ENCODE peak calls at places on chromosomes 11 and 22, in six cellular contexts. D, F, I, G, S and B are unnamed samples.
A peak's percentile ranks its signal among the peaks of the same experiment; 100 is the strongest.

GRCh38 chr11:19714093-19714386 is 1.4 kb downstream of the NAV2 start:
- DNase-seq in D (peak; percentile 60), F (no peak), I (peak; percentile 53), G (no peak), S (no peak), B (no peak)

GRCh38 chr22:26892401-26893033 is 235.1 kb downstream of the MIAT start:
- DNase-seq in D (peak; percentile 63), F (peak; percentile 34), I (peak; percentile 38), G (no peak), S (no peak), B (peak; percentile 65)

GRCh38 chr11:107384136-107384535 is 73.5 kb downstream of the CWF19L2 start:
- DNase-seq in D (no peak), F (no peak), I (no peak), G (no peak), S (no peak), B (no peak)

GRCh38 chr22:45302047-45302446 is 7.7 kb upstream of the FAM118A start:
- DNase-seq in D (no peak), F (peak; percentile 86), I (peak; percentile 79), G (no peak), S (no peak), B (peak; percentile 28)

GRCh38 chr22:26068571-26068970 is 100.7 kb upstream of the SEZ6L start:
- DNase-seq in D (no peak), F (no peak), I (peak; percentile 17), G (no peak), S (no peak), B (no peak)

GRCh38 chr11:43327987-43328386 is 16.2 kb downstream of the API5 start:
- DNase-seq in D (no peak), F (peak; percentile 48), I (peak; percentile 94), G (no peak), S (no peak), B (no peak)

GRCh38 chr22:45896153-45896951 is 80.6 kb downstream of the WNT7B start:
- DNase-seq in D (peak; percentile 41), F (no peak), I (no peak), G (no peak), S (no peak), B (no peak)

GRCh38 chr11:64368673-64369074 is 9.7 kb downstream of the RPS6KA4 start:
- DNase-seq in D (no peak), F (no peak), I (no peak), G (no peak), S (no peak), B (no peak)

GRCh38 chr11:78380615-78381029 is 37.0 kb downstream of the GAB2 start:
- DNase-seq in D (no peak), F (peak; percentile 6), I (peak; percentile 74), G (no peak), S (no peak), B (no peak)

GRCh38 chr11:17352925-17353227 is 1.3 kb downstream of the NCR3LG1 start:
- DNase-seq in D (no peak), F (no peak), I (peak; percentile 44), G (peak; percentile 33), S (peak; percentile 11), B (peak; percentile 53)

GRCh38 chr11:31809543-31809856 is 1.6 kb downstream of the PAX6 start:
- DNase-seq in D (no peak), F (no peak), I (no peak), G (no peak), S (no peak), B (no peak)

GRCh38 chr11:75280227-75280671 is 39.7 kb downstream of the TPBGL start:
- DNase-seq in D (peak; percentile 77), F (peak; percentile 91), I (peak; percentile 70), G (peak; percentile 59), S (peak; percentile 65), B (peak; percentile 69)

GRCh38 chr11:100942016-100942415 is 187.6 kb downstream of the PGR start:
- DNase-seq in D (no peak), F (peak; percentile 19), I (peak; percentile 17), G (no peak), S (no peak), B (no peak)

GRCh38 chr22:44901301-44901700 is 108.5 kb downstream of the PHF21B start:
- DNase-seq in D (no peak), F (no peak), I (no peak), G (no peak), S (no peak), B (no peak)

GRCh38 chr11:104003491-104003890 is 32.9 kb upstream of the DDI1 start:
- DNase-seq in D (no peak), F (peak; percentile 50), I (peak; percentile 35), G (no peak), S (no peak), B (no peak)

GRCh38 chr22:49693416-49693815 is 134.3 kb downstream of the BRD1 start:
- DNase-seq in D (no peak), F (no peak), I (no peak), G (no peak), S (no peak), B (no peak)

GRCh38 chr22:41239443-41240128 is 1.1 kb downstream of the CHADL start:
- DNase-seq in D (no peak), F (no peak), I (no peak), G (no peak), S (no peak), B (no peak)